ENCODE peak calls at places on chromosomes 13 and 19, in four cellular contexts. B is mucosa of descending colon, W is cardiac muscle cell, J is esophagus muscularis mucosa. N is an unnamed sample. For H3K4me1, the result is how much of the 10 kb centered on the place peaks cover.

GRCh38 chr13:28551498-28551895 is 56.6 kb upstream of the FLT1 start:
- DNase-seq in B (no peak), W (no peak), J (no peak), N (no peak)

GRCh38 chr19:54478677-54479266 is 5.7 kb upstream of the CDC42EP5 start:
- DNase-seq in W (peak), B (no peak), J (no peak), N (no peak)

GRCh38 chr19:48501961-48502719 is 9.5 kb downstream of the LMTK3 start:
- DNase-seq in W (no peak), B (peak), J (no peak), N (no peak)

GRCh38 chr19:48728882-48729645 is 9.5 kb upstream of the MAMSTR start:
- DNase-seq in J (no peak), W (peak), B (no peak), N (no peak)

GRCh38 chr13:90769387-90769786 is 578.1 kb upstream of the MIR17HG start:
- DNase-seq in B (no peak), J (no peak), W (no peak), N (no peak)

GRCh38 chr13:27830010-27830409 is 37.7 kb downstream of the GSX1 start:
- DNase-seq in W (peak), B (peak), J (no peak), N (no peak)

GRCh38 chr19:489418-490196 is 6.7 kb upstream of the MADCAM1 start:
- DNase-seq in B (no peak), J (no peak), W (peak), N (no peak)

GRCh38 chr13:49304356-49304755 is 56.6 kb downstream of the CDADC1 start:
- DNase-seq in B (no peak), W (no peak), J (no peak), N (peak)

GRCh38 chr13:44523176-44524017 is 52.7 kb downstream of the TSC22D1 start:
- DNase-seq in W (peak), J (no peak), B (no peak), N (no peak)

GRCh38 chr13:109741966-109742365 is 44.4 kb downstream of the IRS2 start:
- DNase-seq in B (no peak), J (peak), W (no peak), N (peak)

GRCh38 chr13:86572115-86572514 is 772.9 kb upstream of the SLITRK6 start:
- DNase-seq in B (no peak), J (no peak), W (peak), N (no peak)

GRCh38 chr19:14002571-14003278 is 3.4 kb downstream of the RFX1 start:
- DNase-seq in W (no peak), B (peak), J (no peak), N (no peak)
- H3K4me1 ChIP-seq in W (under half), B (under half), J (under half), N (under half)

GRCh38 chr13:60379837-60380236 is 17.2 kb upstream of the TDRD3 start:
- DNase-seq in B (no peak), W (no peak), J (no peak), N (no peak)
- TF ChIP-seq CTCF in B (no peak), W (peak), J (no peak), N (no peak)

DNA sequence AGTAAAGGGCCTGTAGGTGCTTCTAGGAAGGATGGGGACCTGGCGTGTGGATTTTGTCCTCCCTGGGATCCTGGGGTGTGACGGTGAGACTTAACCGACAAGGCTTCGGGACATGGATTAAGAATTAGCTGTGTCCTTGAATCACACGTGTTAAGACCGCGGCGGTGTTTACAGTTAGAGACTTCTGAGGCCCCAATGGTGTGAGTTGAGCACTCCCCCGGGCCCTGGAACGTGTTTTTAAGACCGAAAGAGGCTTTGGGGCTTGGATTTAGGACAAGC is 1.3 kb upstream of the SLC27A1 start:
- DNase-seq in B (no peak), J (no peak), W (no peak), N (no peak)
- H3K4me3 ChIP-seq in B (no peak), J (peak), W (peak), N (peak)

GRCh38 chr19:41888926-41889325 is 5.9 kb downstream of the ARHGEF1 start:
- DNase-seq in B (no peak), J (no peak), W (no peak), N (no peak)
- H3K4me1 ChIP-seq in B (under half), J (under half), W (under half), N (under half)